ENCODE peak calls at places on chromosomes 12 and 14, in seven cellular contexts. H is neuronal stem cell, U is GM23248, X is endothelial cell of umbilical vein, G is H9, L is trophoblast cell, D is A549. E is an unnamed sample.

GRCh38 chr12:58897969-58898368 is 22.3 kb downstream of the LRIG3 start:
- DNase-seq in G (no peak), H (no peak), D (no peak), X (no peak), L (no peak), U (no peak), E (no peak)

GRCh38 chr12:86730233-86730632 is 474.0 kb upstream of the MGAT4C start:
- DNase-seq in X (no peak), D (no peak), U (no peak), H (no peak), G (no peak), L (no peak), E (no peak)

GRCh38 chr14:105532111-105532623 is 5.8 kb downstream of the TMEM121 start:
- DNase-seq in D (no peak), H (no peak), U (no peak), L (no peak), X (no peak), G (no peak), E (no peak)

GRCh38 chr12:40105515-40106201 is at the start of gene SLC2A13:
- DNase-seq in U (peak; percentile 91), G (peak; percentile 85), D (peak; percentile 69), H (peak; percentile 66), L (peak; percentile 77), X (peak; percentile 65), E (peak; percentile 82)

GRCh38 chr12:96416033-96416790 is 16.0 kb upstream of the CDK17 start:
- DNase-seq in L (peak; percentile 83), X (peak; percentile 33), H (no peak), D (no peak), U (peak; percentile 97), G (no peak), E (no peak)

GRCh38 chr12:117580718-117581062 is 219.3 kb upstream of the NOS1 start:
- DNase-seq in G (peak; percentile 99), U (no peak), L (no peak), X (no peak), H (peak; percentile 66), D (peak; percentile 36), E (peak; percentile 93)

GRCh38 chr12:95790912-95791849 is 617 bp upstream of the NTN4 start:
- DNase-seq in L (no peak), G (peak; percentile 62), H (peak; percentile 29), X (peak; percentile 46), D (peak; percentile 62), U (peak; percentile 56), E (peak; percentile 66)

GRCh38 chr14:68216072-68216471 is 396.5 kb downstream of the RAD51B start:
- DNase-seq in D (no peak), U (no peak), H (no peak), G (no peak), X (no peak), L (no peak), E (peak; percentile 29)

GRCh38 chr12:59874781-59875180 is 279.0 kb downstream of the SLC16A7 start:
- DNase-seq in H (no peak), L (no peak), U (no peak), G (peak; percentile 31), D (no peak), X (no peak), E (peak; percentile 4)

GRCh38 chr12:113184900-113185179 is 438 bp downstream of the DDX54 start:
- DNase-seq in L (peak; percentile 73), D (peak; percentile 90), G (peak; percentile 94), X (peak; percentile 93), H (peak; percentile 86), U (peak; percentile 98), E (peak; percentile 93)

GRCh38 chr14:31659278-31659677 is 98.1 kb downstream of the NUBPL start:
- DNase-seq in G (no peak), H (no peak), D (no peak), L (no peak), X (no peak), U (no peak), E (no peak)

GRCh38 chr14:96823652-96824051 is 26.5 kb downstream of the VRK1 start:
- DNase-seq in L (no peak), H (no peak), G (no peak), X (no peak), U (no peak), D (no peak), E (no peak)
- H3K4me2 ChIP-seq in L (no peak overlapping the region), H (no peak overlapping the region), G (no peak overlapping the region), X (no peak overlapping the region), U (peak overlapping the region; percentile 71), D (no peak overlapping the region), E (no peak overlapping the region)

GRCh38 chr12:57096099-57096572 is 7.2 kb downstream of the NAB2 start:
- DNase-seq in D (no peak), H (no peak), L (no peak), G (no peak), U (peak; percentile 47), X (no peak), E (no peak)

GRCh38 chr12:57099062-57099714 is 10.3 kb downstream of the NAB2 start:
- DNase-seq in U (peak; percentile 69), D (no peak), G (no peak), X (no peak), L (no peak), H (no peak), E (no peak)

GRCh38 chr12:57097554-57097835 is 8.6 kb downstream of the NAB2 start:
- DNase-seq in U (no peak), X (no peak), L (no peak), G (no peak), D (no peak), H (no peak), E (no peak)

GRCh38 chr12:57095440-57095839 is 6.5 kb downstream of the NAB2 start:
- DNase-seq in X (no peak), L (no peak), G (no peak), D (no peak), U (no peak), H (no peak), E (no peak)

DNA sequence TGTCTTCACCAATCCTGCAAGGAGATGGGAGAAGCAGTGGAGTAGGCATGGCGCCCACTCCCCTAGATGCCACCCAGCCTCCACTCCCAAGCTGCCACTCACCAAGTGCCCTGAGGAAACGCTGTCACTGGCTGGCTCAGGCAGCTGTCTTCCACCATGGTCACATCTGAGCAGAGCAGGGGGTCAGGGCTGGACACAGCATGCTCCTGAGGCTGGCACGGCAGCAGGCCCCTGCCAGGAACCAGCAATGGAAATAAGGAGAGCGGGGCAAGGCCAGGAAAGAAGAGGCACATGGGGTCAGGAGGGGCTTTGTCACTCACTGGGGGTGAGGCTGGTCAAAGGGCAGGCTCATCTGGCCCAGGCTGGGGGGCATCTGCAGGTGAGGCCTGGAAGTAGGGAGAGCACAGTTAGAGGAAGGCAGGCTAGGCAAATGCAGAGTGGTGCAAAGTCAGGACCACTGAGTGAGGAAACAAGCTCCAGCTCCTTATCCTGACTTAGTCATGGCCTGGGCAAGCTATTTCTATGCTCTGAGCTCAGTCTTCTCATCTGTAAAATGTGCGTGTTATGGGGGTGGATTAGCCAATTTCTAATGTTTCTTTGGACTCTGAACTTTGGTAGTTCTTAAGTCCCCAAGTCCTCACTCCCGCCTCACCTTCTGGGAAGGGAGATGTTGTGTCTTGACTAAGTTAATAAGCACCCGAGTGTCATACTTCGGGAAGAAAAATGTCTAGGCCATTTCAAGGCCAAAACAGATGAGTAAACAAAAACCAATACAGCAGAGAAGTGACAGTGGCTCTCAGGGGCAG is 8.0 kb downstream of the NAB2 start:
- DNase-seq in U (no peak), H (no peak), L (no peak), G (no peak), D (no peak), X (no peak), E (no peak)
- H3K4me2 ChIP-seq in U (no peak overlapping the region), H (no peak overlapping the region), L (no peak overlapping the region), G (no peak overlapping the region), D (no peak overlapping the region), X (no peak overlapping the region), E (no peak overlapping the region)

GRCh38 chr12:125280482-125281377 is 215.5 kb downstream of the AACS start:
- DNase-seq in H (peak; percentile 32), G (peak; percentile 97), L (no peak), D (peak; percentile 18), U (no peak), X (no peak), E (peak; percentile 94)
- H3K4me2 ChIP-seq in H (peak overlapping the region; percentile 34), G (peak overlapping the region; percentile 54), L (peak overlapping the region; percentile 1), D (peak overlapping the region; percentile 23), U (no peak overlapping the region), X (no peak overlapping the region), E (peak overlapping the region; percentile 14)

DNA sequence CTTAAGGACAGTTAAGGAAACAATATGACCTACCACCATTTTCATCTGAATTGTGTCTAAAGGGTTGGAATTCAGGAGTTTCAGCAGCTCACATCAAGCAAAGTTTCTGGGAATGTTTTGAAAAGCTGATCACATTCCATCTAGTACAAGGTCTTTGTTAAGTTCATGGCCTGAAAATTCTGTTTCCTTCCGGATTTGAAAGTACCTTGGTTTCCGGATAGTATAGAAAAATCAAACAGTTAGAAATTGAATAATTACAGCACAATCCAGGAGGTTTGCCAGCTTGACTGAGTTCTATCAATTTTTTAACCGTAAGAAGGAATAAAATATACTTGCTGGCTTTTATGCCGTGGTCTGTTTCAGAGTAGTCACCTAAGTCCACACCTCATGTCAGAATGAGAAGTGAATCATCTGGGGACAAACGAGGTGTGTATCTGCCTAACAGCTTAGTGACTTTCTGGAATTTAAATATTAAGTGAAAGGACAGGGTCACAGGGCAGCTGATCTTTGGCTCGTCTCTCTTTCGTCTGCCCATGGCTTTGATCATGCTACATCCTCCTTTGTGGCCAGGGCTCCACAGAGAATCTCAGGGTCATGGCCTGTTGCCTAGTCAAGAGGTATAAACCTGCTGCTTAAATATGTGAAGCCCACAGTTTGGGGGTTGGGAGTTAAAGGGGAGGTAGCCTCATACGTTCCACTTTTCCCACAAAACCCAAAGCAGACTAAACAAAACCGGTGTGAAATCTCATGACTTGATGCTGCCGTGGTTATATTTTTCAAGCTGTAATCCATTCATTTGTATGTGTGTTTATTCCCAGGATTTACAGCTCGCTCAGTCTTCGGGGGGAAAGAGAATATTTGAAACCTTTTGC is 136.8 kb downstream of the HMGA2 start:
- DNase-seq in U (no peak), X (peak; percentile 35), H (no peak), L (no peak), G (no peak), D (no peak), E (no peak)
- H3K4me2 ChIP-seq in U (no peak overlapping the region), X (peak overlapping the region; percentile 38), H (no peak overlapping the region), L (peak overlapping the region; percentile 28), G (no peak overlapping the region), D (no peak overlapping the region), E (no peak overlapping the region)

GRCh38 chr12:45760333-45760732 is 30.8 kb downstream of the ARID2 start:
- DNase-seq in U (no peak), H (no peak), X (no peak), D (no peak), L (no peak), G (no peak), E (no peak)

GRCh38 chr12:45762185-45763110 is 32.9 kb downstream of the ARID2 start:
- DNase-seq in G (no peak), X (peak; percentile 70), U (peak; percentile 65), H (no peak), D (peak; percentile 26), L (peak; percentile 35), E (peak; percentile 84)

GRCh38 chr12:45756666-45757065 is 27.2 kb downstream of the ARID2 start:
- DNase-seq in X (no peak), L (no peak), D (no peak), H (no peak), G (no peak), U (no peak), E (no peak)

GRCh38 chr12:45757172-45757571 is 27.7 kb downstream of the ARID2 start:
- DNase-seq in G (no peak), X (no peak), U (no peak), H (no peak), D (no peak), L (no peak), E (no peak)
- H3K4me2 ChIP-seq in G (no peak overlapping the region), X (no peak overlapping the region), U (no peak overlapping the region), H (no peak overlapping the region), D (no peak overlapping the region), L (no peak overlapping the region), E (no peak overlapping the region)

E was measured in mesendoderm.